ENCODE peak calls at places on chromosomes 4 and X, in eight cellular contexts. E is GM10248; U is CD8-positive, alpha-beta T cell; L is activated B cell treated with CpG ODN at 0.5 μM for 24 hours; T is lower lobe of right lung; B is fibroblast of lung; Z is breast epithelium; C is neural progenitor cell. R is an unnamed sample.

GRCh38 chr4:154911097-154911496 is 130.0 kb downstream of the RBM46 start:
- DNase-seq in T (no peak), C (peak), L (no peak), U (no peak), Z (no peak), B (no peak), E (no peak), R (no peak)

GRCh38 chr4:86961605-86962295 is 26.9 kb downstream of the AFF1 start:
- DNase-seq in L (no peak), C (no peak), U (no peak), E (peak), B (peak), Z (no peak), T (no peak), R (no peak)

GRCh38 chr4:71187399-71188196 is 151.2 kb upstream of the SLC4A4 start:
- DNase-seq in U (no peak), Z (no peak), T (peak), L (peak), C (peak), E (peak), B (peak), R (peak)

GRCh38 chrX:87961471-87961870 is 443.9 kb downstream of the KLHL4 start:
- DNase-seq in E (no peak), U (no peak), T (no peak), L (no peak), Z (no peak), B (no peak), C (no peak), R (no peak)

GRCh38 chr4:168633071-168633470 is 136.2 kb downstream of the PALLD start:
- DNase-seq in L (no peak), U (no peak), Z (no peak), T (no peak), E (no peak), B (no peak), C (no peak), R (no peak)

GRCh38 chrX:114611018-114611619 is 27.2 kb downstream of the HTR2C start:
- DNase-seq in U (no peak), E (peak), T (no peak), B (peak), Z (no peak), L (no peak), C (peak), R (no peak)

GRCh38 chr4:1044469-1045192 is 33.2 kb downstream of the FGFRL1 start:
- DNase-seq in B (no peak), Z (no peak), U (no peak), L (peak), C (no peak), T (peak), E (no peak), R (no peak)

GRCh38 chr4:160877087-160877790 is 1286.6 kb downstream of the FSTL5 start:
- DNase-seq in U (no peak), B (no peak), E (no peak), T (no peak), L (no peak), Z (no peak), C (peak), R (no peak)

GRCh38 chr4:8403173-8403753 is 37.3 kb downstream of the ACOX3 start:
- DNase-seq in T (peak), B (peak), Z (peak), E (peak), C (peak), U (peak), L (peak), R (peak)

GRCh38 chrX:111868726-111869638 is 7.0 kb upstream of the TRPC5OS start:
- DNase-seq in E (peak), L (no peak), T (no peak), B (no peak), U (no peak), Z (no peak), C (peak), R (no peak)

GRCh38 chr4:165464813-165465381 is 86.1 kb downstream of the CPE start:
- DNase-seq in Z (no peak), C (peak), B (peak), U (no peak), E (peak), T (no peak), L (no peak), R (no peak)

GRCh38 chrX:100424012-100424411 is 13.9 kb upstream of the PCDH19 start:
- DNase-seq in B (no peak), T (no peak), C (peak), L (no peak), U (no peak), E (no peak), Z (no peak), R (no peak)
- TF ChIP-seq CTCF in B (no peak), T (no peak), C (peak), L (no peak), U (no peak), E (no peak), Z (no peak), R (peak)

GRCh38 chrX:95318882-95319281 is 1365.8 kb upstream of the DIAPH2 start:
- DNase-seq in B (no peak), Z (no peak), U (no peak), E (peak), T (no peak), C (peak), L (no peak), R (no peak)
- TF ChIP-seq CTCF in B (no peak), Z (no peak), U (no peak), E (no peak), T (no peak), C (peak), L (no peak), R (peak)

GRCh38 chrX:120253784-120254183 is 3.2 kb downstream of the ZBTB33 start:
- DNase-seq in Z (no peak), L (no peak), E (no peak), C (no peak), T (no peak), U (no peak), B (no peak), R (no peak)

GRCh38 chrX:120244735-120245498 is 5.7 kb upstream of the ZBTB33 start:
- DNase-seq in C (peak), L (peak), U (peak), E (peak), T (peak), Z (peak), B (peak), R (peak)

GRCh38 chrX:120251471-120252011 is 929 bp downstream of the ZBTB33 start:
- DNase-seq in E (peak), T (no peak), L (no peak), U (no peak), B (peak), C (peak), Z (peak), R (no peak)

GRCh38 chrX:120250522-120251271 is at the start of gene ZBTB33:
- DNase-seq in U (peak), E (peak), T (peak), B (peak), Z (peak), C (peak), L (peak), R (peak)
- TF ChIP-seq CTCF in U (peak), E (peak), T (peak), B (peak), Z (peak), C (peak), L (no peak), R (peak)

GRCh38 chrX:110846071-110846470 is 50.5 kb upstream of the CHRDL1 start:
- DNase-seq in U (no peak), E (no peak), Z (no peak), C (no peak), L (no peak), T (no peak), B (no peak), R (no peak)

GRCh38 chrX:110851780-110852179 is 56.2 kb upstream of the CHRDL1 start:
- DNase-seq in C (no peak), Z (no peak), L (no peak), T (no peak), B (peak), E (no peak), U (no peak), R (no peak)

GRCh38 chrX:110852180-110852579 is 56.6 kb upstream of the CHRDL1 start:
- DNase-seq in B (peak), T (no peak), C (peak), U (no peak), L (no peak), Z (no peak), E (peak), R (no peak)

DNA sequence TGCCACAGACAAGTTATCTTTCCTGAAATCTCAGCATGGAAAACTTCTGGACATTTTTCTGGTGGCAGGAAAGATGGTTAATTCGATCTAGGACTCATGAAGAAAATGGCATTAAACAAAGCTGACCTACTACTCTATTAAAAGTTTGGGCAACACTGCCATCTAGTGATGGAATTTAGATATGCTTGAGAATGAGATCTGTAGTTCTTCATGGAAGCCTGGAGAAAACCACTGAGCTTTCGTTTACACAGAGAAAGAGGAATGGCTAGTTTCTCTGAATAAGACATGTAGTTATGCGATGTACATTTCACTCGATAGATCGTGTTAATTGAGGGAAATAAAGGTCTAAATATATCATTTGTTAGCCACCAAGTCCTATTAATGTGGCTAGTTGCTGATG is 51.7 kb upstream of the CHRDL1 start:
- DNase-seq in L (no peak), B (peak), Z (no peak), E (peak), C (peak), T (no peak), U (no peak), R (no peak)
- TF ChIP-seq CTCF in L (no peak), B (peak), Z (peak), E (peak), C (peak), T (peak), U (peak), R (peak)

GRCh38 chr4:136121431-136121830 is 1410.9 kb downstream of the PCDH18 start:
- DNase-seq in B (no peak), E (no peak), C (no peak), L (no peak), U (no peak), Z (no peak), T (no peak), R (no peak)

DNA sequence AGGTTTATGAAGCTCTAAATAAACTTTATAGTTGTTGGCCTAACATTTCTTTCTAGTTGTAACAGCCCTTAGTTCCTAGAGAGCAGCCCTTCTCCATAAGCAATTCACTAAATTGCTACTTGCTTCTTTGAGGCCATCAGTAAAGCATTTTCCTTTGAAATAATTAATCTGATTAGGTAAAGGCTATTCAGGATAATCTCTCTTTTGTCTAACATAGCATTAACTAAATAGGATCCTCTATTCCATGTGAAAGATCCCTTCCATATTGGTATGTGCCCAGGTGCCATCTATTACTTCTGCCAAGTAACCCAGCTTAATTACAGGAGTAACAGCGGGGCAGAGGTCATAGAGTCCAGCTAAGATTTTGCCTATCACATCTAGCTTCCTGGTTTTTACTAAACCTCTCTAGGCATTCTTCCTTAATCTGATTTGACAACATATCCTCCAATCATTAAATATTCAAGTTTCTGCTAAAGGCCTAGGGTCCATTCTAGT is 1408.0 kb downstream of the PCDH18 start:
- DNase-seq in Z (no peak), L (no peak), T (no peak), C (peak), U (no peak), E (no peak), B (no peak), R (no peak)
- TF ChIP-seq CTCF in Z (no peak), L (no peak), T (no peak), C (no peak), U (no peak), E (no peak), B (no peak), R (no peak)